ENCODE peak calls at places on chromosome 7, in ten cellular contexts. F is head of caudate nucleus; L is NCI-H1092 treated with DMSO at 0.1 percent for 48 hours; O is hepatocyte; H is A549; W is EH; D is stimulated activated CD8-positive, alpha-beta memory T cell treated with anti-CD3 and anti-CD28 coated beads, Interleukin-7, amount 100 ng/mL, for 1 hour; B is activated CD4-positive, alpha-beta T cell treated with anti-CD3 and anti-CD28 coated beads for 1 hour; A is thyroid gland; P is activated T-helper 2 cell treated with anti-CD3 and anti-CD28 coated beads, Interferon-gamma antibody, Interleukin-2, Interleukin-4, amounts not matched to agents 10 μg/mL and 5 μg/mL and 100 μg/mL, durations not matched to agents 14 hours and 24 hours and 36 hours. M is an unnamed sample.

GRCh38 chr7:77627307-77627671 is 69.0 kb upstream of the RSBN1L start:
- DNase-seq in H (no peak), L (no peak), F (no peak), O (no peak), A (no peak), W (no peak), B (no peak), D (no peak), P (no peak), M (no peak)

GRCh38 chr7:127089146-127089545 is 163.6 kb downstream of the GRM8 start:
- DNase-seq in W (no peak), A (no peak), H (no peak), F (no peak), L (no peak), B (no peak), O (no peak), D (no peak), P (no peak), M (no peak)

GRCh38 chr7:25949672-25950487 is 202.1 kb upstream of the NFE2L3 start:
- DNase-seq in F (no peak), O (peak; percentile 64), D (no peak), L (no peak), W (no peak), P (no peak), A (peak; percentile 40), B (no peak), H (no peak), M (no peak)

GRCh38 chr7:2529161-2530075 is 9.8 kb downstream of the LFNG start:
- DNase-seq in W (peak; percentile 72), F (peak; percentile 63), P (peak; percentile 38), D (no peak), L (no peak), A (no peak), O (no peak), H (peak; percentile 60), B (no peak), M (no peak)

GRCh38 chr7:36630112-36630650 is 94.1 kb downstream of the AOAH start:
- DNase-seq in W (no peak), B (no peak), D (no peak), O (no peak), L (no peak), A (no peak), F (no peak), H (no peak), P (no peak), M (no peak)

GRCh38 chr7:112202819-112203218 is 3.4 kb downstream of the DOCK4 start:
- DNase-seq in W (no peak), F (no peak), O (peak; percentile 45), H (no peak), L (peak; percentile 66), A (peak; percentile 57), B (no peak), D (peak; percentile 6), P (no peak), M (no peak)

GRCh38 chr7:83325083-83325482 is 162.4 kb upstream of the PCLO start:
- DNase-seq in O (no peak), D (no peak), W (no peak), F (no peak), H (peak; percentile 3), P (no peak), A (no peak), B (no peak), L (no peak), M (no peak)

GRCh38 chr7:133139350-133139749 is 57.5 kb upstream of the CHCHD3 start:
- DNase-seq in F (no peak), O (peak; percentile 62), B (no peak), W (peak; percentile 52), P (no peak), A (no peak), L (no peak), D (no peak), H (peak; percentile 50), M (no peak)

GRCh38 chr7:30188806-30189205 is 54.0 kb downstream of the MTURN start:
- DNase-seq in F (no peak), L (no peak), A (no peak), W (no peak), H (no peak), P (no peak), D (no peak), O (no peak), B (no peak), M (no peak)

GRCh38 chr7:55077581-55078410 is 59.0 kb downstream of the EGFR start:
- DNase-seq in L (no peak), W (no peak), F (no peak), O (peak; percentile 85), P (no peak), B (no peak), H (no peak), D (no peak), A (no peak), M (no peak)

GRCh38 chr7:18889436-18889835 is 228.0 kb downstream of the TWIST1 start:
- DNase-seq in P (no peak), B (no peak), L (peak; percentile 41), D (no peak), O (no peak), A (no peak), F (no peak), H (no peak), W (no peak), M (no peak)

GRCh38 chr7:66281678-66282593 is 76.8 kb downstream of the TPST1 start:
- DNase-seq in O (peak; percentile 27), L (no peak), W (peak; percentile 99), B (no peak), D (no peak), H (peak; percentile 56), A (peak; percentile 29), F (no peak), P (no peak), M (peak; percentile 76)

GRCh38 chr7:42145539-42145938 is 91.5 kb downstream of the GLI3 start:
- DNase-seq in B (no peak), W (no peak), A (no peak), L (no peak), F (no peak), D (no peak), O (no peak), P (no peak), H (no peak), M (no peak)

GRCh38 chr7:92260248-92260781 is 14.5 kb downstream of the ANKIB1 start:
- DNase-seq in H (peak; percentile 7), L (no peak), B (no peak), P (no peak), F (no peak), D (no peak), A (no peak), W (peak; percentile 19), O (no peak), M (no peak)

GRCh38 chr7:77238703-77239136 is 39.1 kb upstream of the FGL2 start:
- DNase-seq in O (no peak), L (no peak), H (no peak), A (no peak), W (peak; percentile 23), P (no peak), B (no peak), D (no peak), F (no peak), M (no peak)

GRCh38 chr7:134702366-134703240 is 56.0 kb downstream of the BPGM start:
- DNase-seq in A (no peak), F (no peak), O (no peak), L (no peak), D (no peak), P (no peak), B (no peak), W (no peak), H (no peak), M (no peak)

GRCh38 chr7:106486331-106486730 is 174.6 kb downstream of the CCDC71L start:
- DNase-seq in L (no peak), F (no peak), P (no peak), B (no peak), W (peak; percentile 82), D (no peak), H (no peak), A (no peak), O (no peak), M (no peak)

GRCh38 chr7:37408885-37409248 is 39.8 kb downstream of the ELMO1 start:
- DNase-seq in O (no peak), A (no peak), F (no peak), W (no peak), L (no peak), D (no peak), P (no peak), H (no peak), B (no peak), M (no peak)

GRCh38 chr7:23938937-23939552 is 229.0 kb downstream of the STK31 start:
- DNase-seq in H (peak; percentile 53), F (no peak), O (peak; percentile 73), L (peak; percentile 32), D (no peak), P (no peak), W (peak; percentile 63), A (peak; percentile 6), B (no peak), M (no peak)

GRCh38 chr7:96173777-96174176 is 148.1 kb downstream of the SLC25A13 start:
- DNase-seq in A (no peak), F (peak; percentile 37), H (no peak), P (no peak), L (no peak), B (no peak), W (no peak), O (no peak), D (no peak), M (no peak)